ENCODE peak calls at places on chromosomes 7 and 10, in four cellular contexts. One of them, this sample, is unnamed.
A peak's percentile ranks its signal among the peaks of the same experiment; 100 is the strongest.

GRCh38 chr7:3195160-3195559 is 105.9 kb upstream of the SDK1 start:
- DNase-seq in tibial nerve: no peak
- DNase-seq in neural crest cell: no peak
- DNase-seq in amniotic stem cell: no peak
- DNase-seq in this sample: no peak

GRCh38 chr7:76318488-76319353 is 16.2 kb downstream of the HSPB1 start:
- DNase-seq in tibial nerve: peak; percentile 86
- DNase-seq in neural crest cell: peak; percentile 40
- DNase-seq in amniotic stem cell: peak; percentile 76
- DNase-seq in this sample: peak; percentile 62

GRCh38 chr10:122490786-122491680 is 29.7 kb downstream of the HTRA1 start:
- DNase-seq in tibial nerve: no peak
- DNase-seq in neural crest cell: no peak
- DNase-seq in amniotic stem cell: no peak
- DNase-seq in this sample: no peak

GRCh38 chr7:92880212-92881090 is 44.1 kb upstream of the CDK6 start:
- DNase-seq in tibial nerve: peak; percentile 32
- DNase-seq in neural crest cell: no peak
- DNase-seq in amniotic stem cell: no peak
- DNase-seq in this sample: peak; percentile 63

GRCh38 chr10:59898125-59898835 is 8.1 kb downstream of the CCDC6 start:
- DNase-seq in tibial nerve: no peak
- DNase-seq in neural crest cell: no peak
- DNase-seq in amniotic stem cell: no peak
- DNase-seq in this sample: no peak

GRCh38 chr10:98223874-98224273 is 44.1 kb downstream of the LOXL4 start:
- DNase-seq in tibial nerve: no peak
- DNase-seq in neural crest cell: no peak
- DNase-seq in amniotic stem cell: no peak
- DNase-seq in this sample: no peak

GRCh38 chr10:51503378-51503777 is 196.0 kb downstream of the CSTF2T start:
- DNase-seq in tibial nerve: no peak
- DNase-seq in neural crest cell: no peak
- DNase-seq in amniotic stem cell: no peak
- DNase-seq in this sample: no peak

GRCh38 chr10:122052702-122053101 is 63.7 kb downstream of the TACC2 start:
- DNase-seq in tibial nerve: no peak
- DNase-seq in neural crest cell: no peak
- DNase-seq in amniotic stem cell: no peak
- DNase-seq in this sample: no peak

GRCh38 chr10:103111031-103111917 is 81.8 kb downstream of the NT5C2 start:
- DNase-seq in tibial nerve: peak; percentile 37
- DNase-seq in neural crest cell: no peak
- DNase-seq in amniotic stem cell: no peak
- DNase-seq in this sample: no peak

GRCh38 chr7:83321011-83321410 is 158.3 kb upstream of the PCLO start:
- DNase-seq in tibial nerve: no peak
- DNase-seq in neural crest cell: no peak
- DNase-seq in amniotic stem cell: no peak
- DNase-seq in this sample: no peak

GRCh38 chr7:14841850-14842249 is 60.7 kb downstream of the DGKB start:
- DNase-seq in tibial nerve: no peak
- DNase-seq in neural crest cell: no peak
- DNase-seq in amniotic stem cell: no peak
- DNase-seq in this sample: no peak

GRCh38 chr10:84308481-84309304 is 19.7 kb upstream of the CCSER2 start:
- DNase-seq in tibial nerve: peak; percentile 15
- DNase-seq in neural crest cell: no peak
- DNase-seq in amniotic stem cell: no peak
- DNase-seq in this sample: no peak

GRCh38 chr7:1457949-1458675 is 1.2 kb downstream of the MICALL2 start:
- DNase-seq in tibial nerve: no peak
- DNase-seq in neural crest cell: no peak
- DNase-seq in amniotic stem cell: no peak
- DNase-seq in this sample: no peak

GRCh38 chr10:11242443-11243386 is 225.0 kb downstream of the CELF2 start:
- DNase-seq in tibial nerve: no peak
- DNase-seq in neural crest cell: no peak
- DNase-seq in amniotic stem cell: no peak
- DNase-seq in this sample: no peak

GRCh38 chr10:20299037-20299557 is 482.9 kb downstream of the PLXDC2 start:
- DNase-seq in tibial nerve: no peak
- DNase-seq in neural crest cell: no peak
- DNase-seq in amniotic stem cell: no peak
- DNase-seq in this sample: no peak

GRCh38 chr10:28135258-28135657 is 136.4 kb upstream of the ODAD2 start:
- DNase-seq in tibial nerve: no peak
- DNase-seq in neural crest cell: no peak
- DNase-seq in amniotic stem cell: no peak
- DNase-seq in this sample: no peak

GRCh38 chr10:85927952-85928677 is 438.5 kb downstream of the GRID1 start:
- DNase-seq in tibial nerve: no peak
- DNase-seq in neural crest cell: no peak
- DNase-seq in amniotic stem cell: no peak
- DNase-seq in this sample: no peak

GRCh38 chr7:151035024-151035717 is 6.9 kb downstream of the ABCB8 start:
- DNase-seq in tibial nerve: no peak
- DNase-seq in neural crest cell: no peak
- DNase-seq in amniotic stem cell: no peak
- DNase-seq in this sample: no peak

GRCh38 chr10:4013651-4014085 is 228.7 kb upstream of the KLF6 start:
- DNase-seq in tibial nerve: no peak
- DNase-seq in neural crest cell: no peak
- DNase-seq in amniotic stem cell: no peak
- DNase-seq in this sample: no peak

GRCh38 chr10:119518176-119518575 is 24.3 kb downstream of the RGS10 start:
- DNase-seq in tibial nerve: no peak
- DNase-seq in neural crest cell: no peak
- DNase-seq in amniotic stem cell: no peak
- DNase-seq in this sample: no peak

GRCh38 chr7:24834150-24834798 is 77.0 kb upstream of the GSDME start:
- DNase-seq in tibial nerve: no peak
- DNase-seq in neural crest cell: no peak
- DNase-seq in amniotic stem cell: no peak
- DNase-seq in this sample: no peak

GRCh38 chr7:116584721-116585120 is 59.9 kb downstream of the CAV1 start:
- DNase-seq in tibial nerve: no peak
- DNase-seq in neural crest cell: no peak
- DNase-seq in amniotic stem cell: no peak
- DNase-seq in this sample: no peak

GRCh38 chr10:79178614-79179403 is 110.0 kb downstream of the ZMIZ1 start:
- DNase-seq in tibial nerve: no peak
- DNase-seq in neural crest cell: no peak
- DNase-seq in amniotic stem cell: no peak
- DNase-seq in this sample: no peak

GRCh38 chr10:113291413-113291812 is 261.4 kb upstream of the HABP2 start:
- DNase-seq in tibial nerve: no peak
- DNase-seq in neural crest cell: no peak
- DNase-seq in amniotic stem cell: no peak
- DNase-seq in this sample: no peak

GRCh38 chr10:7409045-7409731 is 1.6 kb downstream of the SFMBT2 start:
- DNase-seq in tibial nerve: no peak
- DNase-seq in neural crest cell: peak; percentile 12
- DNase-seq in amniotic stem cell: no peak
- DNase-seq in this sample: no peak

GRCh38 chr10:119251315-119251708 is 43.9 kb downstream of the GRK5 start:
- DNase-seq in tibial nerve: no peak
- DNase-seq in neural crest cell: no peak
- DNase-seq in amniotic stem cell: peak; percentile 53
- DNase-seq in this sample: no peak

GRCh38 chr7:104933433-104934074 is 80.5 kb upstream of the KMT2E start:
- DNase-seq in tibial nerve: no peak
- DNase-seq in neural crest cell: no peak
- DNase-seq in amniotic stem cell: no peak
- DNase-seq in this sample: no peak

GRCh38 chr7:12805518-12805928 is 118.1 kb downstream of the ARL4A start:
- DNase-seq in tibial nerve: no peak
- DNase-seq in neural crest cell: no peak
- DNase-seq in amniotic stem cell: no peak
- DNase-seq in this sample: no peak

GRCh38 chr7:103914147-103914899 is 75.1 kb downstream of the RELN start:
- DNase-seq in tibial nerve: no peak
- DNase-seq in neural crest cell: no peak
- DNase-seq in amniotic stem cell: no peak
- DNase-seq in this sample: no peak

GRCh38 chr10:122341141-122341810 is 33.2 kb upstream of the PLEKHA1 start:
- DNase-seq in tibial nerve: no peak
- DNase-seq in neural crest cell: no peak
- DNase-seq in amniotic stem cell: no peak
- DNase-seq in this sample: no peak

GRCh38 chr10:88343761-88344484 is 239.2 kb downstream of the RNLS start:
- DNase-seq in tibial nerve: peak; percentile 7
- DNase-seq in neural crest cell: no peak
- DNase-seq in amniotic stem cell: no peak
- DNase-seq in this sample: no peak

GRCh38 chr10:45008524-45009161 is 7.9 kb downstream of the ZNF22 start:
- DNase-seq in tibial nerve: peak; percentile 71
- DNase-seq in neural crest cell: peak; percentile 22
- DNase-seq in amniotic stem cell: peak; percentile 70
- DNase-seq in this sample: no peak

GRCh38 chr10:50637003-50637579 is 13.3 kb upstream of the SGMS1 start:
- DNase-seq in tibial nerve: no peak
- DNase-seq in neural crest cell: no peak
- DNase-seq in amniotic stem cell: no peak
- DNase-seq in this sample: no peak

GRCh38 chr7:71286924-71287323 is 155.0 kb downstream of the GALNT17 start:
- DNase-seq in tibial nerve: no peak
- DNase-seq in neural crest cell: no peak
- DNase-seq in amniotic stem cell: no peak
- DNase-seq in this sample: no peak

GRCh38 chr10:57716884-57717283 is 550.8 kb downstream of the IPMK start:
- DNase-seq in tibial nerve: no peak
- DNase-seq in neural crest cell: no peak
- DNase-seq in amniotic stem cell: peak; percentile 1
- DNase-seq in this sample: no peak

GRCh38 chr10:93235686-93236085 is 162.0 kb downstream of the CYP26A1 start:
- DNase-seq in tibial nerve: no peak
- DNase-seq in neural crest cell: no peak
- DNase-seq in amniotic stem cell: no peak
- DNase-seq in this sample: no peak

GRCh38 chr10:110754375-110755120 is 110.4 kb downstream of the RBM20 start:
- DNase-seq in tibial nerve: no peak
- DNase-seq in neural crest cell: no peak
- DNase-seq in amniotic stem cell: no peak
- DNase-seq in this sample: no peak

This sample was measured in WTC11.